ENCODE peak calls at places on chromosomes 12 and 14, in eight cellular contexts. Q is Caco-2, I is cardiac muscle cell, M is left lung, H is HepG2, W is neuronal stem cell, K is right atrium auricular region, B is SK-N-SH. L is an unnamed sample.
A peak's percentile ranks its signal among the peaks of the same experiment; 100 is the strongest.

GRCh38 chr14:69713127-69713800 is 53.7 kb upstream of the SRSF5 start:
- DNase-seq in Q (no peak), M (no peak), H (no peak), I (peak; percentile 45), B (no peak), W (peak; percentile 45), K (no peak), L (no peak)

GRCh38 chr12:40063424-40063823 is 42.5 kb downstream of the SLC2A13 start:
- DNase-seq in Q (no peak), M (no peak), W (no peak), K (no peak), H (no peak), B (no peak), I (peak; percentile 20), L (no peak)

GRCh38 chr12:22101749-22102243 is 55.8 kb downstream of the CMAS start:
- DNase-seq in K (no peak), W (no peak), M (peak; percentile 70), H (no peak), B (no peak), I (no peak), Q (no peak), L (no peak)

GRCh38 chr12:90331821-90332220 is 623.2 kb downstream of the CCER1 start:
- DNase-seq in Q (no peak), H (no peak), K (no peak), M (no peak), B (no peak), W (no peak), I (no peak), L (no peak)

GRCh38 chr12:116959198-116959460 is 48.4 kb downstream of the FBXW8 start:
- DNase-seq in Q (no peak), B (no peak), M (no peak), W (no peak), H (no peak), I (no peak), K (no peak), L (no peak)

GRCh38 chr12:108570743-108571603 is 8.6 kb downstream of the ISCU start:
- DNase-seq in Q (no peak), K (peak; percentile 38), M (no peak), I (peak; percentile 30), B (no peak), H (peak; percentile 12), W (no peak), L (no peak)

GRCh38 chr12:109115758-109116610 is at the start of gene ACACB:
- DNase-seq in Q (no peak), W (no peak), H (peak; percentile 94), M (no peak), B (peak; percentile 62), K (peak; percentile 84), I (peak; percentile 87), L (no peak)

GRCh38 chr12:67456281-67456918 is 187.2 kb downstream of the CAND1 start:
- DNase-seq in H (no peak), K (no peak), W (no peak), Q (no peak), I (no peak), B (peak; percentile 18), M (no peak), L (no peak)

GRCh38 chr14:63493246-63493645 is 49.9 kb downstream of the PPP2R5E start:
- DNase-seq in I (peak; percentile 34), K (no peak), B (peak; percentile 55), W (peak; percentile 18), Q (no peak), M (no peak), H (no peak), L (no peak)

DNA sequence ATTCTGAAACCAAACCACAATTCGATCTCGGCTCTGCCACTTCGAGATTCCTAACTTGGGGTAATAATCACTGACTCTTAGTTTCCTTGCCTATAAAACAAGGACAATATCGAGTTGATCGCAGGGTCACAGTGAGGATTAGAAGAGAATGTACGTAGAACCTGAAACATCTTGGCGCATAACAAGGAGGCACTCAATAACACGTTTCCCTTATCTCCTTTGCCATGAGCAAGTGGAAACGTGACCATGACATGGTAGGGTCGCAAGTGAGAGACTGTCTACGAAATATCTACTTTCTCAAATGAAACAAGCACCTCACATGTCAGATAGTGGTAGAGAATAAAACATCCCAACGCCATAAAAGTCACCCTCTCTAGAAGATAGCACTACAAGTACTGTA is 2.3 kb downstream of the DICER1 start:
- DNase-seq in B (no peak), Q (no peak), H (no peak), M (no peak), I (no peak), K (no peak), W (no peak), L (no peak)
- H3K4me1 ChIP-seq in B (peaks cover 7% of the 10 kb centered on the region), Q (peaks cover 5% of the 10 kb centered on the region), H (peaks cover 51% of the 10 kb centered on the region), M (peaks cover 50% of the 10 kb centered on the region), I (peaks cover 8% of the 10 kb centered on the region), K (no peaks in the 10 kb centered on the region), W (peaks cover 8% of the 10 kb centered on the region), L (peaks cover 69% of the 10 kb centered on the region)

DNA sequence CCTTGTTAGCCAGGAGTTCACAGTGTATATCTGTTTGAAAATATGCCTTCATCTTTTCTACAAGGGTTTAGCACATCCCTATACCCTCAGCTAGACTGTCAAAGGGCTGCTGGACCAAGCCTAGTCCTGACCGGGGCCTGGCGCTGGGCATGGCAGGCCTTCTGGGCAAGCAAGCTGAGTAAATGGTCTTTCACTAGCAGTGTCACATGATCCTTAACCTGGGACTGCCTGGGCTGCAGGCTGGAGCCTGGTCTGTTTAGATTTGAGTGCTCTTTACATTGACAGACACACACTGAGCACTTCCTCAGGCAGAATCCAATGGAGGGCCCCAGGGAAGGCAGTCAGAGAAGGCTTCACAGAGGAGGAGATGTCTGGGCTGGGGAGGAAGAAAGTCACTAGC is 6.9 kb upstream of the AVIL start:
- DNase-seq in H (no peak), K (no peak), I (no peak), Q (no peak), M (no peak), B (no peak), W (no peak), L (no peak)
- H3K36me3 ChIP-seq in H (peaks cover 75% of the 10 kb centered on the region), K (peaks cover 94% of the 10 kb centered on the region), I (peaks cover 69% of the 10 kb centered on the region), Q (peaks cover 13% of the 10 kb centered on the region), M (peaks cover 26% of the 10 kb centered on the region), B (peaks cover 63% of the 10 kb centered on the region), W (peaks cover 60% of the 10 kb centered on the region), L (peaks cover 92% of the 10 kb centered on the region)

GRCh38 chr12:57458665-57459054 is 925 bp upstream of the GLI1 start:
- DNase-seq in K (no peak), I (no peak), H (no peak), M (no peak), B (no peak), Q (no peak), W (no peak), L (no peak)
- H3K4me1 ChIP-seq in K (no peaks in the 10 kb centered on the region), I (peaks cover 13% of the 10 kb centered on the region), H (peaks cover 82% of the 10 kb centered on the region), M (peaks cover 45% of the 10 kb centered on the region), B (no peaks in the 10 kb centered on the region), Q (peaks cover 28% of the 10 kb centered on the region), W (peaks cover 36% of the 10 kb centered on the region), L (peaks cover 31% of the 10 kb centered on the region)

DNA sequence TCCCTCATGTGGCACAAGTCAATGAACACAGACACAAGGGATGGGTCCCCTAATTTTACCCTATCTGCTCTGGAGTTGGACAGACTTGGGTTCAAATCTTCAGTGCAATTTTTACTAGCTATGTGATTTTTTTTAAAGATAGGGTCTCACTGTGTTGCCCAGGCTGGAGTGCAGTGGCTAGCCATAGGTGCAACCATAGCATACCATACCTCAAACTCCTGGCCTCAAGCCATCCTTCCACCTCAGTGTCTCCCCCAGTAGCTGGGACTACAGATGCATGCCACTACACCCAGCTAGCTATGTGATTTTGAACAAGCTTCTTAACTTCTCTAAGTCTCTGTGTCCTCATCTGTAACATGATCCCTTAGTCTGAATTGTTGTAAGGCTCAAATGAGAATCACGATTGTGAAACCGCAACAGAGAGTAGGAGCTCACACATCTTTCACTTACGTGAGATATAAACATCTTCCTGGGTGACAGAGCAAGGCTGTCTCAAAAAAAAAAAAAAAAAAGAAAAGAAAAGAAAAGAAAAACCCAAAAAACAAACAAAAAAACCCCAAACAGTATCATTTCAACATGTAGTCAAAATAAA is 4.7 kb downstream of the CALCOCO1 start:
- DNase-seq in W (no peak), H (no peak), M (no peak), Q (no peak), I (no peak), B (no peak), K (no peak), L (no peak)
- H3K36me3 ChIP-seq in W (peaks cover 2% of the 10 kb centered on the region), H (peaks cover 5% of the 10 kb centered on the region), M (peaks cover 6% of the 10 kb centered on the region), Q (no peaks in the 10 kb centered on the region), I (peaks cover 19% of the 10 kb centered on the region), B (peaks cover 25% of the 10 kb centered on the region), K (peaks cover 62% of the 10 kb centered on the region), L (no peaks in the 10 kb centered on the region)

GRCh38 chr12:6960291-6961277 is 9.4 kb downstream of the PTPN6 start:
- DNase-seq in Q (no peak), W (no peak), B (peak; percentile 38), I (no peak), H (no peak), M (no peak), K (no peak), L (no peak)
- H3K4me1 ChIP-seq in Q (peaks cover 34% of the 10 kb centered on the region), W (peaks cover 23% of the 10 kb centered on the region), B (no peaks in the 10 kb centered on the region), I (peaks cover 13% of the 10 kb centered on the region), H (peaks cover 39% of the 10 kb centered on the region), M (peaks cover 95% of the 10 kb centered on the region), K (no peaks in the 10 kb centered on the region), L (peaks cover 29% of the 10 kb centered on the region)

GRCh38 chr12:132797820-132798570 is 30.7 kb downstream of the GOLGA3 start:
- DNase-seq in I (no peak), B (no peak), K (no peak), H (no peak), Q (no peak), W (no peak), M (no peak), L (no peak)

GRCh38 chr12:132798836-132799235 is 29.8 kb downstream of the GOLGA3 start:
- DNase-seq in M (peak; percentile 57), Q (no peak), H (no peak), W (no peak), B (no peak), K (no peak), I (no peak), L (no peak)

GRCh38 chr12:132801741-132802140 is 26.9 kb downstream of the GOLGA3 start:
- DNase-seq in I (no peak), B (no peak), M (peak; percentile 80), H (no peak), K (no peak), Q (no peak), W (no peak), L (no peak)

DNA sequence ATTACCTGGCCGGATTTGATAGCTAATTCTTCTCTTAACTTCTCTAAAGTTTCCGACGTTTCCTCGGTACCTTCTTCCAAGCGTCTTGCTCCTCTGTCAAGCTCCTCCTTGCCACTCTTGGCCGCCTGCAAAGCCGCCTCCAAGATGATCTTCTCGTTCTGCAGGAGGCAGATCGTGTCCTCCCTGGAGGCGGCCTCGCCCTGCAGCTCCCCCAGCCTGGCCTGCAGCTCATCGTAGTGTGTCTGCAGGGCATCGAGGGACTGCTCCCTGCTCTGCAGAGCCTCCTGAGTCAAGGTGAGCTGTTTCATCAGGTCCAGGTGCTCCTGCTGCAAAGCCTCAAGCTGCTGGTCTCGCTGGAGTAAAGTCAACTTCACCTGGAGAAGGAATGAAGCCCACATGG is 32.8 kb downstream of the GOLGA3 start:
- DNase-seq in M (peak; percentile 51), Q (no peak), K (no peak), H (no peak), B (no peak), I (no peak), W (no peak), L (no peak)
- H3K36me3 ChIP-seq in M (peaks cover 4% of the 10 kb centered on the region), Q (no peaks in the 10 kb centered on the region), K (peaks cover 89% of the 10 kb centered on the region), H (peaks cover 67% of the 10 kb centered on the region), B (peaks cover 59% of the 10 kb centered on the region), I (peaks cover 52% of the 10 kb centered on the region), W (peaks cover 41% of the 10 kb centered on the region), L (peaks cover 79% of the 10 kb centered on the region)